ENCODE peak calls at places on chromosomes 11 and 22, in eight cellular contexts. I, C, J, M, R, B, L and G are unnamed samples.

GRCh38 chr11:114058871-114059277 is 637 bp upstream of the ZBTB16 start:
- DNase-seq in R (no peak), B (no peak), C (no peak), M (peak), L (no peak), I (no peak), J (no peak), G (no peak)

GRCh38 chr11:33802414-33802950 is 28.2 kb upstream of the FBXO3 start:
- DNase-seq in L (peak), C (peak), B (peak), J (no peak), I (peak), R (peak), M (peak), G (peak)

GRCh38 chr22:23752090-23752691 is 1.3 kb upstream of the ZNF70 start:
- DNase-seq in I (no peak), C (no peak), B (no peak), L (peak), R (no peak), M (no peak), J (no peak), G (no peak)

GRCh38 chr11:78645226-78646202 is 70.8 kb upstream of the NARS2 start:
- DNase-seq in B (peak), M (peak), C (no peak), L (peak), I (peak), J (peak), R (peak), G (peak)

GRCh38 chr11:33987975-33988580 is 63.5 kb upstream of the CAPRIN1 start:
- DNase-seq in B (peak), M (peak), I (peak), R (peak), C (no peak), J (peak), L (peak), G (peak)

GRCh38 chr22:26612652-26613051 is 5.2 kb downstream of the CRYBB1 start:
- DNase-seq in L (no peak), J (no peak), C (no peak), M (no peak), R (no peak), B (no peak), I (no peak), G (no peak)

GRCh38 chr11:72443016-72443415 is 8.7 kb upstream of the CLPB start:
- DNase-seq in M (peak), J (no peak), B (peak), L (no peak), C (no peak), I (peak), R (peak), G (no peak)

GRCh38 chr22:24697671-24698082 is 76.8 kb downstream of the PIWIL3 start:
- DNase-seq in B (no peak), M (no peak), L (peak), I (peak), C (no peak), J (peak), R (no peak), G (no peak)

GRCh38 chr11:119062779-119063178 is 4.8 kb upstream of the VPS11 start:
- DNase-seq in L (no peak), J (no peak), I (peak), C (no peak), B (peak), R (peak), M (peak), G (peak)

GRCh38 chr11:126214446-126215240 is 3.1 kb downstream of the FAM118B start:
- DNase-seq in C (no peak), B (no peak), M (no peak), L (peak), J (no peak), R (no peak), I (no peak), G (no peak)

GRCh38 chr11:74695705-74696280 is 35.4 kb downstream of the CHRDL2 start:
- DNase-seq in B (no peak), L (no peak), M (no peak), C (no peak), J (no peak), R (peak), I (no peak), G (no peak)

GRCh38 chr11:18393581-18394299 is 623 bp upstream of the LDHA start:
- DNase-seq in C (no peak), B (no peak), M (no peak), R (no peak), I (no peak), J (no peak), L (no peak), G (no peak)

DNA sequence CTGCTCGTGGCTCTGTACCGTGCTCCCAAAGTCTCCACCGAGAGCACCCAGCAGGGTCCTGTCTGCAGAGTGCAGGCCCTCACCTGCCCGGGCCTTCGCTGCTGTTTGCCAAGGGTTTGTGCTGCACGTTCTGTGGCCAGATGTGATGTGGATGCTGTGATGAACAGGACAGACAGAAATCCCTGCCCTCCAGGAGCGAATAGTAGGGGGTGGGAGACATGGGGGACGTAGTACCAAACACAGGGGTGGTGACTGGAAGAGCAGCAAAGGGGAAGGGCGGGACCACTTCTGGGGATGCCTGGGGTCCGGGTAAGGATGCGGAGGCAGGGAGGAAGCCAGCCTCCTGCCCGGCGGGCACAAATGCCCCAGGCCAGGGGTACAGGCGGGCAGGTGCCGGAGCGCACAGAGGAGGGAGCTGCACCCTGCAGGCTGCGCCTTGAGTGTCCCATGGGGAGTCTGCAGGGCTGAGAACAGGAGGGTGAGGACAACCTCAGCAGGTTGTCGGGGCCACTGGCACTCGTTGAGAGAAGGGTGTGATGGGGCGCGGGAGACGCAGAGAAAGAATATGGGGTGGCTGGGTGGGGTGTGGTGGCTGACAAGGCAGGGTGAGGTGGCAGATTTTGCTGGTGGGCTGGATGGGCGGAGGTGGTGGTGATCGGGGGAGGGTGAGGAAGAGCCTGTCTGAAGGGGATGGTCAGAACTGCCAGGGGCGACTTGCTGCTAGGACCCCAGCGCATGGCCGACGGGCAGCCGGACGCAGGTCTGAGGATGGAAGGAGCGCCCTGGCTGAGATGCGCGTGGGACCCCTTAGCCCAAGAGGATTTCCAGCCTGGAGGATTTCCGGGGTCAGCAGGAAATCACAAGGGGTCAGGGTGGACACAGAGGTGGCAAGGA is 16.3 kb upstream of the CTSD start:
- DNase-seq in R (no peak), C (no peak), L (no peak), J (no peak), I (no peak), M (no peak), B (no peak), G (no peak)
- H3K4me3 ChIP-seq in R (no peak), C (no peak), L (no peak), J (no peak), I (no peak), M (no peak), B (no peak), G (no peak)

DNA sequence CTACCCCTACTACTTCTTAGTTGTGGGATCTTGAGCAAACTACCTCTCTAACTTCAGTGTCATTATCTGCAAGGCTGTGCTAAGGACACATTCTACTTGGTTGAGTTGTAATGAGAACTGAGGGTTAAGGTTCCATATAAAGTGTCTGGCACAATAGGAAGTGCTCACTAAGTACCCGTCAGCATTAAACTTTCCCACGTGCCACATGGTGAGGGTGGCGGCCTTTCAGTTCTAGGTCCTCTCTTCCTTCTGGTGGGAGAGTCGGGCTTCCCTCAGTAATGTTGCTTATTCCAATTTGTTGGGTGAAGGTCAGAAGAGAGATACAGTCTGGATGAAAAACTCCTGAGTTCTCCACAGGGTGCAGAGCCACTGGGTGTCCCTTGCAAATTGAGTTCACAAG is 4.6 kb upstream of the CD6 start:
- DNase-seq in L (no peak), I (no peak), M (no peak), B (no peak), J (no peak), C (no peak), R (no peak), G (no peak)
- TF ChIP-seq CTCF in L (no peak), I (no peak), M (no peak), B (no peak), J (no peak), C (no peak), R (no peak), G (no peak)

GRCh38 chr22:22599248-22599647 is 40.2 kb upstream of the PRAME start:
- DNase-seq in C (no peak), M (no peak), L (no peak), J (no peak), I (no peak), R (no peak), B (no peak), G (no peak)
- H3K4me3 ChIP-seq in C (no peak), M (no peak), L (no peak), J (no peak), I (no peak), R (no peak), B (no peak), G (no peak)

GRCh38 chr22:36326178-36327161 is 61.3 kb downstream of the MYH9 start:
- DNase-seq in J (no peak), C (no peak), B (no peak), M (peak), I (no peak), R (no peak), L (no peak), G (no peak)
- TF ChIP-seq CTCF in J (no peak), C (no peak), B (no peak), M (no peak), I (no peak), R (no peak), L (no peak), G (no peak)